ENCODE peak calls at places on chromosomes 7 and 10, in seven cellular contexts. U is HuH-7.5; C is CD8-positive, alpha-beta memory T cell; A is A549; S is GM04503; W is activated T-cell treated with anti-CD3 and anti-CD28 coated beads, Interleukin-2, amount 50 U/mL, for 48 hours; L is hepatocyte. G is an unnamed sample.

GRCh38 chr7:45511721-45512422 is 62.3 kb upstream of the ADCY1 start:
- DNase-seq in U (no peak), S (no peak), W (no peak), L (no peak), A (no peak), C (no peak), G (no peak)

GRCh38 chr10:129758180-129758579 is 205.9 kb downstream of the EBF3 start:
- DNase-seq in U (no peak), C (no peak), W (no peak), S (no peak), L (no peak), A (no peak), G (peak)

GRCh38 chr7:141300816-141301215 is 227.0 kb downstream of the TMEM178B start:
- DNase-seq in U (no peak), A (no peak), S (no peak), C (no peak), L (no peak), W (no peak), G (no peak)

GRCh38 chr10:96334888-96335526 is 23.8 kb downstream of the OPALIN start:
- DNase-seq in L (peak), C (no peak), W (no peak), S (peak), A (peak), U (peak), G (no peak)

GRCh38 chr10:23694446-23694920 is 255.6 kb downstream of the OTUD1 start:
- DNase-seq in W (peak), C (no peak), A (no peak), S (no peak), U (no peak), L (peak), G (no peak)

GRCh38 chr7:96985992-96986391 is 19.4 kb upstream of the DLX6 start:
- DNase-seq in S (no peak), A (no peak), W (no peak), C (no peak), U (no peak), L (no peak), G (no peak)

GRCh38 chr10:78332013-78332412 is 298.4 kb downstream of the RPS24 start:
- DNase-seq in U (no peak), S (no peak), L (no peak), A (no peak), W (no peak), C (no peak), G (no peak)

GRCh38 chr7:64182036-64182790 is 24.8 kb upstream of the ZNF735 start:
- DNase-seq in U (no peak), L (no peak), C (no peak), A (no peak), W (no peak), S (no peak), G (peak)

GRCh38 chr7:137933270-137934017 is 68.4 kb downstream of the CREB3L2 start:
- DNase-seq in S (no peak), U (no peak), W (no peak), C (no peak), L (no peak), A (no peak), G (no peak)

G was measured in left lung.